ENCODE peak calls at places on chromosome 9, in five cellular contexts. P is H1, L is HepG2, C is K562, G is GM12878. R is an unnamed sample.

GRCh38 chr9:93585695-93586094 is 9.3 kb downstream of the PHF2 start:
- DNase-seq in P (no peak), L (no peak), C (no peak), G (no peak), R (no peak)

GRCh38 chr9:20604561-20604960 is 17.7 kb downstream of the MLLT3 start:
- DNase-seq in P (no peak), L (no peak), C (no peak), G (no peak), R (no peak)

GRCh38 chr9:130421154-130421801 is 23.5 kb upstream of the ASS1 start:
- DNase-seq in P (no peak), L (no peak), C (no peak), G (no peak), R (no peak)

GRCh38 chr9:73327149-73327548 is 175.5 kb downstream of the ANXA1 start:
- DNase-seq in P (no peak), L (peak), C (no peak), G (no peak), R (no peak)

GRCh38 chr9:109453210-109453842 is 44.8 kb downstream of the PTPN3 start:
- DNase-seq in P (no peak), L (no peak), C (no peak), G (no peak), R (no peak)

GRCh38 chr9:95103385-95104087 is 214.0 kb downstream of the FANCC start:
- DNase-seq in P (no peak), L (peak), C (peak), G (no peak), R (peak)

GRCh38 chr9:132187006-132187760 is 25.3 kb downstream of the NTNG2 start:
- DNase-seq in P (no peak), L (no peak), C (no peak), G (no peak), R (no peak)

GRCh38 chr9:72557549-72557948 is 36.1 kb downstream of the TMC1 start:
- DNase-seq in P (no peak), L (peak), C (peak), G (no peak), R (no peak)

GRCh38 chr9:115847245-115847644 is 306.3 kb upstream of the PAPPA start:
- DNase-seq in P (no peak), L (no peak), C (no peak), G (no peak), R (no peak)

GRCh38 chr9:32340401-32340800 is 44.0 kb upstream of the ACO1 start:
- DNase-seq in P (no peak), L (no peak), C (no peak), G (no peak), R (no peak)

GRCh38 chr9:102124465-102124864 is 386.0 kb upstream of the GRIN3A start:
- DNase-seq in P (no peak), L (no peak), C (no peak), G (no peak), R (peak)

GRCh38 chr9:120505186-120505585 is 74.8 kb downstream of the CDK5RAP2 start:
- DNase-seq in P (no peak), L (no peak), C (no peak), G (no peak), R (no peak)

GRCh38 chr9:5577225-5577624 is 51.7 kb upstream of the RIC1 start:
- DNase-seq in P (no peak), L (no peak), C (no peak), G (no peak), R (no peak)

GRCh38 chr9:89886281-89886700 is 281.5 kb downstream of the GADD45G start:
- DNase-seq in P (no peak), L (no peak), C (no peak), G (no peak), R (no peak)

GRCh38 chr9:3329361-3329760 is 196.4 kb downstream of the RFX3 start:
- DNase-seq in P (no peak), L (no peak), C (no peak), G (no peak), R (no peak)

GRCh38 chr9:113577525-113578261 is 114.2 kb downstream of the RGS3 start:
- DNase-seq in P (no peak), L (no peak), C (no peak), G (no peak), R (no peak)

DNA sequence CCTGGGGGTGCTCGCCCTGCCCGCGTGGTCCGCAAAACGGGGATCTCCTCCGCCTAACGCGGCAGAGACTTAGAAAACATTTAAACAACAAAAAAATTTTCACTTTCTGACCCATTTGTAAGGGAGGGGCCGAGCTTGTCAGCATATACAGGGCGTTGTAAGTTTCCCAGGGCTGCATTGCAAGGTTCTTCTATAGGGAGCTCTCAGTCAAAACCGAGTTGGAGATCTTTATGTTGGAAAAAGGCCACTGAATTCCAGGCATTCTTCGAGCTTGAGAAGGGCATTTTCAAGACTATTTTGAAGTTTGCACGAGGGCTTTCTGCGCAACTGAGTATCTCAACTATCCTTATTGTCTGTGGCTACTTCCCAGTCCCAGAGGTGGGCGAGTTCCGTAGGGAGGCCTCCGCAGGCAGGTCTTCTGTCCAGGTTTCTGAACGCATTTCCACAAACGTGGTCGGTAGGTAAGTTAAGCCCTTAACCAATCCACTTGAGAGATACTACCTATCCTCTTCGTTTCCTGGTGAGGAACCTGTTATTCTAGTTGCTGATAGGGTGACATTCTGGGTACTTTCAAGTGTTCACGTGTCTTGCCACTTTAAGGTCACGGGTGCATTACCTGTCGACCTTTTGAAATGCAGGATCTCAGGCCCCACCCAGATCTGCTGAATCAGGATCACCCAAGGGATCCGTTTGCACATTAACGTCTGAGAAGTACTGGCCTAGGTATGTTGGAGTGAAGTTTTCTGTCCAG is 51.5 kb upstream of the TJP2 start:
- DNase-seq in P (no peak), L (peak), C (no peak), G (no peak), R (no peak)
- TF ChIP-seq ATF3 in P (peak), L (no peak), C (no peak), G (no peak), R (no peak)

GRCh38 chr9:28394774-28395173 is 821.5 kb upstream of the C9orf72 start:
- DNase-seq in P (no peak), L (no peak), C (no peak), G (no peak), R (no peak)

GRCh38 chr9:28389411-28389810 is 816.1 kb upstream of the C9orf72 start:
- DNase-seq in P (no peak), L (no peak), C (no peak), G (no peak), R (no peak)
- TF ChIP-seq ATF2 in P (no peak), L (no peak), C (no peak), G (no peak), R (no peak)

DNA sequence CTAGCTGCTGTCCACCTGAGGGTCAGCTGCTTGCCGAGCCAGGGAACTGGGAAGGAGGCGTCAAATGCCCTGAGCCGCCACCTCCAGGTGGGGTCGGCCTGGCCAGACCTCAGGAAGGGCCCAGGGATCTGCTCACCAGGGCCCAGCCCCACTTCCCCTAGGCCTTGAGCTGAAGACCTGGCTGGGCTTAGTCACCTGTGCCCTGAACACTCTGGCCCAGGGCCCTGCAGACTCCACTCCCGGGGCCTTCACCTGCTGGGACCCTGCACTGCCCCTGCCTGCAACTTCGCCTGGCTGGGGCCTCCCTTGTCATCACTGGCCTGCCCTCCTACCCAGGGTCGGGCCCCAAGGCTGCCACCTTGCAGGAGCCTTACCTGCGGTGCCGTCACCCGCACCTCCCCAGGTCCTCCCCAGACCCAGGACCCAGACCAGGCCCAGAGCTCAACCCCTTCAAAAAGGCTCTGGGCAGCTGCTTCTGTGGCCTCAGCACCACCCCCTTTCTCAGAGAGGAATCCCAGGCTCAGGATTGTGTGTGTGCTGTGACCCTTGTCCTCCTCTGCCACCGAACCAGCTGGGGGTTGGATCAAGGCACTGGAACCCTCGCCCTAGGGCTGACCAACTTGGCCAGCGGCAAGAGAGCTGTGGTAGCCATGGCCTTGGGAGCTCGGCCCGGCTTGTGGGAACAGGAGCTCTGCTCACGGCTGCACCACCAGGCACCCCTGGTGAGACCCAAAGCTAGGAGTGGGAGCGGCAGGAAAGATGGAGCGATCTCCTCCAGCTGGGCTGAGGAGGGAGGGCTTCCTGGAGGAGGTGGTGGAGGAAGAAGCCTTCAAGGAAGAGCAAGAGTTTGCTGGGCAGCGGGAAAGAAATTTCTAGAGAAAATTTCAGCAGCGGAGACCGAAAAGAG is 1.2 kb upstream of the NELFB start:
- DNase-seq in P (no peak), L (no peak), C (no peak), G (no peak), R (no peak)
- TF ChIP-seq ATF3 in P (no peak), L (no peak), C (no peak), G (no peak), R (no peak)

GRCh38 chr9:134871941-134872340 is 8.7 kb upstream of the FCN2 start:
- DNase-seq in P (no peak), L (no peak), C (no peak), G (no peak), R (no peak)

GRCh38 chr9:134870311-134870694 is 10.3 kb upstream of the FCN2 start:
- DNase-seq in P (no peak), L (no peak), C (no peak), G (no peak), R (no peak)

GRCh38 chr9:134870746-134871667 is 9.6 kb upstream of the FCN2 start:
- DNase-seq in P (no peak), L (no peak), C (no peak), G (no peak), R (no peak)

GRCh38 chr9:134875376-134875775 is 5.2 kb upstream of the FCN2 start:
- DNase-seq in P (no peak), L (no peak), C (no peak), G (no peak), R (no peak)

GRCh38 chr9:134872482-134873231 is 8.0 kb upstream of the FCN2 start:
- DNase-seq in P (no peak), L (no peak), C (no peak), G (no peak), R (no peak)
- TF ChIP-seq ATF2 in P (no peak), L (no peak), C (no peak), G (no peak), R (no peak)